ENCODE peak calls at places on chromosomes 2 and 18, in nine cellular contexts. One of them, this sample, is unnamed.

GRCh38 chr2:19368760-19369159 is 10.3 kb upstream of the OSR1 start:
- DNase-seq in Calu3: no peak
- DNase-seq in HCT116: no peak
- DNase-seq in foreskin fibroblast: no peak
- DNase-seq in astrocyte of the spinal cord: no peak
- DNase-seq in HFF-Myc: no peak
- DNase-seq in esophagus squamous epithelium: no peak
- DNase-seq in H9: no peak
- DNase-seq in spleen: no peak
- DNase-seq in this sample: no peak

GRCh38 chr2:181949047-181949446 is 36.6 kb upstream of the PPP1R1C start:
- DNase-seq in esophagus squamous epithelium: no peak
- DNase-seq in H9: no peak
- DNase-seq in HCT116: peak; percentile 63
- DNase-seq in HFF-Myc: no peak
- DNase-seq in Calu3: no peak
- DNase-seq in astrocyte of the spinal cord: no peak
- DNase-seq in foreskin fibroblast: peak; percentile 70
- DNase-seq in spleen: no peak
- DNase-seq in this sample: no peak

GRCh38 chr2:152766908-152767307 is 48.5 kb downstream of the ARL6IP6 start:
- DNase-seq in Calu3: no peak
- DNase-seq in HCT116: no peak
- DNase-seq in astrocyte of the spinal cord: peak; percentile 31
- DNase-seq in foreskin fibroblast: peak; percentile 33
- DNase-seq in spleen: no peak
- DNase-seq in esophagus squamous epithelium: no peak
- DNase-seq in H9: no peak
- DNase-seq in HFF-Myc: no peak
- DNase-seq in this sample: no peak

GRCh38 chr2:29226375-29226774 is 111.2 kb downstream of the CLIP4 start:
- DNase-seq in H9: no peak
- DNase-seq in Calu3: no peak
- DNase-seq in HCT116: no peak
- DNase-seq in foreskin fibroblast: no peak
- DNase-seq in astrocyte of the spinal cord: no peak
- DNase-seq in esophagus squamous epithelium: no peak
- DNase-seq in HFF-Myc: no peak
- DNase-seq in spleen: no peak
- DNase-seq in this sample: no peak

GRCh38 chr2:238562446-238562845 is 135.7 kb downstream of the ASB1 start:
- DNase-seq in foreskin fibroblast: no peak
- DNase-seq in Calu3: no peak
- DNase-seq in astrocyte of the spinal cord: no peak
- DNase-seq in H9: no peak
- DNase-seq in HCT116: no peak
- DNase-seq in spleen: no peak
- DNase-seq in HFF-Myc: no peak
- DNase-seq in esophagus squamous epithelium: no peak
- DNase-seq in this sample: no peak

GRCh38 chr2:86229221-86229620 is 30.0 kb downstream of the MRPL35 start:
- DNase-seq in HFF-Myc: no peak
- DNase-seq in esophagus squamous epithelium: no peak
- DNase-seq in HCT116: no peak
- DNase-seq in Calu3: no peak
- DNase-seq in foreskin fibroblast: no peak
- DNase-seq in astrocyte of the spinal cord: no peak
- DNase-seq in spleen: peak; percentile 82
- DNase-seq in H9: no peak
- DNase-seq in this sample: no peak

GRCh38 chr2:120245520-120245835 is 7.2 kb upstream of the RALB start:
- DNase-seq in Calu3: no peak
- DNase-seq in foreskin fibroblast: peak; percentile 60
- DNase-seq in spleen: peak; percentile 78
- DNase-seq in H9: no peak
- DNase-seq in HCT116: no peak
- DNase-seq in HFF-Myc: no peak
- DNase-seq in esophagus squamous epithelium: no peak
- DNase-seq in astrocyte of the spinal cord: no peak
- DNase-seq in this sample: no peak

GRCh38 chr2:128473175-128474013 is 154.7 kb upstream of the HS6ST1 start:
- DNase-seq in spleen: no peak
- DNase-seq in astrocyte of the spinal cord: peak; percentile 2
- DNase-seq in foreskin fibroblast: peak; percentile 78
- DNase-seq in H9: peak; percentile 28
- DNase-seq in Calu3: no peak
- DNase-seq in esophagus squamous epithelium: no peak
- DNase-seq in HCT116: no peak
- DNase-seq in HFF-Myc: peak; percentile 45
- DNase-seq in this sample: no peak

GRCh38 chr2:206642075-206643025 is at the start of gene FAM237A:
- DNase-seq in H9: peak; percentile 61
- DNase-seq in HCT116: peak; percentile 4
- DNase-seq in spleen: no peak
- DNase-seq in astrocyte of the spinal cord: peak; percentile 72
- DNase-seq in foreskin fibroblast: peak; percentile 82
- DNase-seq in HFF-Myc: peak; percentile 59
- DNase-seq in esophagus squamous epithelium: no peak
- DNase-seq in Calu3: peak; percentile 45
- DNase-seq in this sample: no peak

GRCh38 chr2:10271509-10271908 is 31.2 kb upstream of the HPCAL1 start:
- DNase-seq in H9: peak; percentile 13
- DNase-seq in foreskin fibroblast: no peak
- DNase-seq in Calu3: no peak
- DNase-seq in HCT116: no peak
- DNase-seq in esophagus squamous epithelium: no peak
- DNase-seq in spleen: peak; percentile 67
- DNase-seq in astrocyte of the spinal cord: no peak
- DNase-seq in HFF-Myc: no peak
- DNase-seq in this sample: no peak

GRCh38 chr2:70827388-70827787 is 7.0 kb upstream of the CLEC4F start:
- DNase-seq in HCT116: no peak
- DNase-seq in Calu3: no peak
- DNase-seq in astrocyte of the spinal cord: no peak
- DNase-seq in spleen: no peak
- DNase-seq in esophagus squamous epithelium: no peak
- DNase-seq in foreskin fibroblast: no peak
- DNase-seq in HFF-Myc: no peak
- DNase-seq in H9: no peak
- DNase-seq in this sample: no peak

GRCh38 chr2:15645720-15646385 is 54.2 kb downstream of the DDX1 start:
- DNase-seq in esophagus squamous epithelium: no peak
- DNase-seq in H9: no peak
- DNase-seq in spleen: no peak
- DNase-seq in astrocyte of the spinal cord: no peak
- DNase-seq in HCT116: no peak
- DNase-seq in foreskin fibroblast: no peak
- DNase-seq in HFF-Myc: no peak
- DNase-seq in Calu3: no peak
- DNase-seq in this sample: no peak

GRCh38 chr2:12052771-12053170 is 306.3 kb downstream of the LPIN1 start:
- DNase-seq in HFF-Myc: no peak
- DNase-seq in H9: no peak
- DNase-seq in spleen: no peak
- DNase-seq in foreskin fibroblast: peak; percentile 47
- DNase-seq in HCT116: no peak
- DNase-seq in esophagus squamous epithelium: no peak
- DNase-seq in Calu3: no peak
- DNase-seq in astrocyte of the spinal cord: no peak
- DNase-seq in this sample: no peak

GRCh38 chr2:12047761-12048160 is 301.3 kb downstream of the LPIN1 start:
- DNase-seq in esophagus squamous epithelium: no peak
- DNase-seq in HCT116: no peak
- DNase-seq in spleen: no peak
- DNase-seq in H9: no peak
- DNase-seq in foreskin fibroblast: no peak
- DNase-seq in HFF-Myc: no peak
- DNase-seq in Calu3: no peak
- DNase-seq in astrocyte of the spinal cord: no peak
- DNase-seq in this sample: no peak

GRCh38 chr2:12051831-12052230 is 305.4 kb downstream of the LPIN1 start:
- DNase-seq in esophagus squamous epithelium: no peak
- DNase-seq in foreskin fibroblast: peak; percentile 89
- DNase-seq in HCT116: no peak
- DNase-seq in spleen: no peak
- DNase-seq in astrocyte of the spinal cord: peak; percentile 77
- DNase-seq in Calu3: no peak
- DNase-seq in HFF-Myc: no peak
- DNase-seq in H9: no peak
- DNase-seq in this sample: no peak

GRCh38 chr2:12048551-12048950 is 302.1 kb downstream of the LPIN1 start:
- DNase-seq in Calu3: peak; percentile 3
- DNase-seq in foreskin fibroblast: no peak
- DNase-seq in H9: peak; percentile 58
- DNase-seq in spleen: no peak
- DNase-seq in HFF-Myc: no peak
- DNase-seq in esophagus squamous epithelium: no peak
- DNase-seq in astrocyte of the spinal cord: no peak
- DNase-seq in HCT116: no peak
- DNase-seq in this sample: no peak

DNA sequence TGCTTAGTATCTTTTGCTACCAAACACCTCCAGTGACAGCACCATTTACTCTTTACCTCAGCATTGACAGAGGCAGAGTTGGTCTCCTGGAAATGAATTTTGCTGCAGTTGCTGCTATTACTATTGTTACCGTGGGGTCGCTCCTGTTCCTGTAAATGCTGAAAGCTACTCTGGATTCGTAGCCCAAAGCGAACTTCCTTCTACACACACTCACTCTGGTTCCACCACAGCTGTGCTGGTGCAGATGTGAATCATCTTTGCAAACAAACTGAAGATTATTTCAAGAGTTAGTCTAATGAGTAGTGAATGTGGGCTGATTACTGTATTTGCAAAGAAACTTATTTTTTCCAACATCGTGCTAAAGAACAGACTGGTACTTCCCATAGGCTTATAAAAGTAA is 303.9 kb downstream of the LPIN1 start:
- DNase-seq in astrocyte of the spinal cord: peak; percentile 74
- DNase-seq in HFF-Myc: peak; percentile 87
- DNase-seq in HCT116: no peak
- DNase-seq in spleen: no peak
- DNase-seq in H9: no peak
- DNase-seq in foreskin fibroblast: peak; percentile 95
- DNase-seq in Calu3: no peak
- DNase-seq in esophagus squamous epithelium: no peak
- DNase-seq in this sample: no peak
- TF ChIP-seq CTCF in astrocyte of the spinal cord: no peak
- TF ChIP-seq CTCF in HFF-Myc: peak; percentile 49
- TF ChIP-seq CTCF in HCT116: no peak
- TF ChIP-seq CTCF in spleen: no peak
- TF ChIP-seq CTCF in H9: no peak
- TF ChIP-seq CTCF in foreskin fibroblast: peak; percentile 42
- TF ChIP-seq CTCF in Calu3: no peak
- TF ChIP-seq CTCF in esophagus squamous epithelium: no peak
- TF ChIP-seq CTCF in this sample: no peak

GRCh38 chr2:17706845-17707244 is 46.8 kb downstream of the SMC6 start:
- DNase-seq in Calu3: no peak
- DNase-seq in astrocyte of the spinal cord: no peak
- DNase-seq in HCT116: no peak
- DNase-seq in HFF-Myc: no peak
- DNase-seq in esophagus squamous epithelium: no peak
- DNase-seq in H9: no peak
- DNase-seq in foreskin fibroblast: no peak
- DNase-seq in spleen: no peak
- DNase-seq in this sample: no peak
- TF ChIP-seq CTCF in Calu3: no peak
- TF ChIP-seq CTCF in astrocyte of the spinal cord: no peak
- TF ChIP-seq CTCF in HCT116: no peak
- TF ChIP-seq CTCF in HFF-Myc: no peak
- TF ChIP-seq CTCF in esophagus squamous epithelium: no peak
- TF ChIP-seq CTCF in H9: no peak
- TF ChIP-seq CTCF in foreskin fibroblast: no peak
- TF ChIP-seq CTCF in spleen: no peak
- TF ChIP-seq CTCF in this sample: no peak

GRCh38 chr2:209321581-209321980 is 102.3 kb upstream of the MAP2 start:
- DNase-seq in HCT116: no peak
- DNase-seq in foreskin fibroblast: no peak
- DNase-seq in Calu3: no peak
- DNase-seq in H9: no peak
- DNase-seq in spleen: no peak
- DNase-seq in HFF-Myc: no peak
- DNase-seq in astrocyte of the spinal cord: no peak
- DNase-seq in esophagus squamous epithelium: no peak
- DNase-seq in this sample: no peak

GRCh38 chr2:209321076-209321475 is 102.8 kb upstream of the MAP2 start:
- DNase-seq in Calu3: no peak
- DNase-seq in H9: no peak
- DNase-seq in HCT116: no peak
- DNase-seq in HFF-Myc: peak; percentile 4
- DNase-seq in astrocyte of the spinal cord: peak; percentile 46
- DNase-seq in foreskin fibroblast: peak; percentile 53
- DNase-seq in esophagus squamous epithelium: no peak
- DNase-seq in spleen: no peak
- DNase-seq in this sample: no peak

GRCh38 chr2:209322905-209323517 is 100.8 kb upstream of the MAP2 start:
- DNase-seq in foreskin fibroblast: no peak
- DNase-seq in Calu3: no peak
- DNase-seq in HFF-Myc: no peak
- DNase-seq in HCT116: no peak
- DNase-seq in astrocyte of the spinal cord: no peak
- DNase-seq in spleen: no peak
- DNase-seq in H9: no peak
- DNase-seq in esophagus squamous epithelium: no peak
- DNase-seq in this sample: no peak

GRCh38 chr2:209323738-209324137 is 100.1 kb upstream of the MAP2 start:
- DNase-seq in spleen: no peak
- DNase-seq in HFF-Myc: no peak
- DNase-seq in Calu3: no peak
- DNase-seq in HCT116: no peak
- DNase-seq in H9: no peak
- DNase-seq in foreskin fibroblast: no peak
- DNase-seq in esophagus squamous epithelium: no peak
- DNase-seq in astrocyte of the spinal cord: no peak
- DNase-seq in this sample: no peak

DNA sequence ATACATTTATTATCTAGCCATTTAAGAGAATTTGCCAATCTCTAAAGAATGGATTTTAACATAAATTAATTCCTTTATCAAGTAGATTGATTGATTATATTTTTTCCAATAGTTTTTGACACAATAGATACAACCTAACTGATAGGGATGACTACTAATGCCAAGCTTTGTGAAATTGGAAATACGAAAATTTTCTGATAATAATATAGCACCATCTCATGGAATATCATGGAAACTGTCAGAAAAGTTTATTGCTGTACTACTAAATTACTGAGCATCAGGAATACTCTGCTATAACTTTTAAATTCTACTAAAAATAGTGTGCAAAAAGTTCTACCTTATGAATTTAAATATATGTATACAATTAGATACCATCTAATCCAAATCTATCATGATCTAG is 101.8 kb upstream of the MAP2 start:
- DNase-seq in esophagus squamous epithelium: no peak
- DNase-seq in Calu3: no peak
- DNase-seq in astrocyte of the spinal cord: no peak
- DNase-seq in HFF-Myc: no peak
- DNase-seq in spleen: no peak
- DNase-seq in foreskin fibroblast: peak; percentile 5
- DNase-seq in H9: no peak
- DNase-seq in HCT116: no peak
- DNase-seq in this sample: no peak
- TF ChIP-seq CTCF in esophagus squamous epithelium: no peak
- TF ChIP-seq CTCF in Calu3: no peak
- TF ChIP-seq CTCF in astrocyte of the spinal cord: no peak
- TF ChIP-seq CTCF in HFF-Myc: no peak
- TF ChIP-seq CTCF in spleen: no peak
- TF ChIP-seq CTCF in foreskin fibroblast: no peak
- TF ChIP-seq CTCF in H9: peak; percentile 34
- TF ChIP-seq CTCF in HCT116: no peak
- TF ChIP-seq CTCF in this sample: no peak

GRCh38 chr18:56748698-56749268 is 97.6 kb downstream of the WDR7 start:
- DNase-seq in spleen: no peak
- DNase-seq in esophagus squamous epithelium: no peak
- DNase-seq in astrocyte of the spinal cord: peak; percentile 51
- DNase-seq in HFF-Myc: peak; percentile 20
- DNase-seq in foreskin fibroblast: peak; percentile 64
- DNase-seq in H9: no peak
- DNase-seq in HCT116: peak; percentile 12
- DNase-seq in Calu3: peak; percentile 23
- DNase-seq in this sample: no peak
- TF ChIP-seq CTCF in spleen: peak; percentile 52
- TF ChIP-seq CTCF in esophagus squamous epithelium: peak; percentile 39
- TF ChIP-seq CTCF in astrocyte of the spinal cord: peak; percentile 49
- TF ChIP-seq CTCF in HFF-Myc: peak; percentile 34
- TF ChIP-seq CTCF in foreskin fibroblast: peak; percentile 38
- TF ChIP-seq CTCF in H9: peak; percentile 85
- TF ChIP-seq CTCF in HCT116: peak; percentile 33
- TF ChIP-seq CTCF in Calu3: no peak
- TF ChIP-seq CTCF in this sample: no peak

This sample was measured in omental fat pad.